ENCODE peak calls at places on chromosomes 12 and 14, in ten cellular contexts. One of them, this sample, is unnamed.

GRCh38 chr12:98606367-98606985 is 13.0 kb downstream of the SLC25A3 start:
- DNase-seq in central memory CD8-positive, alpha-beta T cell: no peak
- DNase-seq in T-helper 17 cell: no peak
- DNase-seq in substantia nigra: no peak
- DNase-seq in stimulated activated CD8-positive, alpha-beta memory T cell treated with anti-CD3 and anti-CD28 coated beads, Interleukin-4, amount 100 ng/mL, for 1 hour: no peak
- DNase-seq in WTC11: no peak
- DNase-seq in cardiac fibroblast: no peak
- DNase-seq in SHP77: no peak
- DNase-seq in aorta: no peak
- DNase-seq in endothelial cell: no peak
- DNase-seq in this sample: no peak

GRCh38 chr12:65533177-65533883 is 254.8 kb downstream of the MSRB3 start:
- DNase-seq in central memory CD8-positive, alpha-beta T cell: no peak
- DNase-seq in T-helper 17 cell: no peak
- DNase-seq in substantia nigra: no peak
- DNase-seq in stimulated activated CD8-positive, alpha-beta memory T cell treated with anti-CD3 and anti-CD28 coated beads, Interleukin-4, amount 100 ng/mL, for 1 hour: no peak
- DNase-seq in WTC11: no peak
- DNase-seq in cardiac fibroblast: no peak
- DNase-seq in SHP77: no peak
- DNase-seq in aorta: no peak
- DNase-seq in endothelial cell: no peak
- DNase-seq in this sample: no peak

GRCh38 chr12:8662592-8662991 is at the start of gene MFAP5:
- DNase-seq in central memory CD8-positive, alpha-beta T cell: no peak
- DNase-seq in T-helper 17 cell: no peak
- DNase-seq in substantia nigra: no peak
- DNase-seq in stimulated activated CD8-positive, alpha-beta memory T cell treated with anti-CD3 and anti-CD28 coated beads, Interleukin-4, amount 100 ng/mL, for 1 hour: no peak
- DNase-seq in WTC11: no peak
- DNase-seq in cardiac fibroblast: peak; percentile 75
- DNase-seq in SHP77: no peak
- DNase-seq in aorta: no peak
- DNase-seq in endothelial cell: no peak
- DNase-seq in this sample: no peak

GRCh38 chr12:104652910-104653309 is 196.2 kb downstream of the CHST11 start:
- DNase-seq in central memory CD8-positive, alpha-beta T cell: no peak
- DNase-seq in T-helper 17 cell: no peak
- DNase-seq in substantia nigra: no peak
- DNase-seq in stimulated activated CD8-positive, alpha-beta memory T cell treated with anti-CD3 and anti-CD28 coated beads, Interleukin-4, amount 100 ng/mL, for 1 hour: no peak
- DNase-seq in WTC11: no peak
- DNase-seq in cardiac fibroblast: no peak
- DNase-seq in SHP77: no peak
- DNase-seq in aorta: no peak
- DNase-seq in endothelial cell: no peak
- DNase-seq in this sample: no peak

GRCh38 chr14:102491366-102491765 is 18.2 kb downstream of the ANKRD9 start:
- DNase-seq in central memory CD8-positive, alpha-beta T cell: no peak
- DNase-seq in T-helper 17 cell: no peak
- DNase-seq in substantia nigra: no peak
- DNase-seq in stimulated activated CD8-positive, alpha-beta memory T cell treated with anti-CD3 and anti-CD28 coated beads, Interleukin-4, amount 100 ng/mL, for 1 hour: no peak
- DNase-seq in WTC11: no peak
- DNase-seq in cardiac fibroblast: no peak
- DNase-seq in SHP77: no peak
- DNase-seq in aorta: peak; percentile 9
- DNase-seq in endothelial cell: no peak
- DNase-seq in this sample: no peak

GRCh38 chr12:111137968-111138367 is 217.6 kb upstream of the MYL2 start:
- DNase-seq in central memory CD8-positive, alpha-beta T cell: no peak
- DNase-seq in T-helper 17 cell: no peak
- DNase-seq in substantia nigra: no peak
- DNase-seq in stimulated activated CD8-positive, alpha-beta memory T cell treated with anti-CD3 and anti-CD28 coated beads, Interleukin-4, amount 100 ng/mL, for 1 hour: no peak
- DNase-seq in WTC11: no peak
- DNase-seq in cardiac fibroblast: no peak
- DNase-seq in SHP77: no peak
- DNase-seq in aorta: no peak
- DNase-seq in endothelial cell: no peak
- DNase-seq in this sample: no peak

GRCh38 chr14:102565959-102566358 is 26.5 kb upstream of the RCOR1 start:
- DNase-seq in central memory CD8-positive, alpha-beta T cell: no peak
- DNase-seq in T-helper 17 cell: no peak
- DNase-seq in substantia nigra: no peak
- DNase-seq in stimulated activated CD8-positive, alpha-beta memory T cell treated with anti-CD3 and anti-CD28 coated beads, Interleukin-4, amount 100 ng/mL, for 1 hour: no peak
- DNase-seq in WTC11: no peak
- DNase-seq in cardiac fibroblast: no peak
- DNase-seq in SHP77: no peak
- DNase-seq in aorta: no peak
- DNase-seq in endothelial cell: no peak
- DNase-seq in this sample: no peak

GRCh38 chr14:105882626-105883025 is 356.2 kb downstream of the TMEM121 start:
- DNase-seq in central memory CD8-positive, alpha-beta T cell: no peak
- DNase-seq in T-helper 17 cell: peak; percentile 1
- DNase-seq in substantia nigra: no peak
- DNase-seq in stimulated activated CD8-positive, alpha-beta memory T cell treated with anti-CD3 and anti-CD28 coated beads, Interleukin-4, amount 100 ng/mL, for 1 hour: no peak
- DNase-seq in WTC11: peak; percentile 2
- DNase-seq in cardiac fibroblast: no peak
- DNase-seq in SHP77: no peak
- DNase-seq in aorta: peak; percentile 42
- DNase-seq in endothelial cell: no peak
- DNase-seq in this sample: no peak

GRCh38 chr12:19129486-19130223 is at the start of gene PLEKHA5:
- DNase-seq in central memory CD8-positive, alpha-beta T cell: peak; percentile 17
- DNase-seq in T-helper 17 cell: peak; percentile 49
- DNase-seq in substantia nigra: peak; percentile 52
- DNase-seq in stimulated activated CD8-positive, alpha-beta memory T cell treated with anti-CD3 and anti-CD28 coated beads, Interleukin-4, amount 100 ng/mL, for 1 hour: no peak
- DNase-seq in WTC11: peak; percentile 75
- DNase-seq in cardiac fibroblast: peak; percentile 85
- DNase-seq in SHP77: peak; percentile 36
- DNase-seq in aorta: peak; percentile 79
- DNase-seq in endothelial cell: peak; percentile 76
- DNase-seq in this sample: peak; percentile 64

GRCh38 chr12:27177716-27178115 is 66.4 kb upstream of the STK38L start:
- DNase-seq in central memory CD8-positive, alpha-beta T cell: no peak
- DNase-seq in T-helper 17 cell: no peak
- DNase-seq in substantia nigra: no peak
- DNase-seq in stimulated activated CD8-positive, alpha-beta memory T cell treated with anti-CD3 and anti-CD28 coated beads, Interleukin-4, amount 100 ng/mL, for 1 hour: no peak
- DNase-seq in WTC11: no peak
- DNase-seq in cardiac fibroblast: peak; percentile 46
- DNase-seq in SHP77: no peak
- DNase-seq in aorta: no peak
- DNase-seq in endothelial cell: no peak
- DNase-seq in this sample: no peak

GRCh38 chr12:34334538-34334937 is 312.2 kb downstream of the ALG10 start:
- DNase-seq in central memory CD8-positive, alpha-beta T cell: no peak
- DNase-seq in T-helper 17 cell: no peak
- DNase-seq in substantia nigra: no peak
- DNase-seq in stimulated activated CD8-positive, alpha-beta memory T cell treated with anti-CD3 and anti-CD28 coated beads, Interleukin-4, amount 100 ng/mL, for 1 hour: no peak
- DNase-seq in WTC11: no peak
- DNase-seq in cardiac fibroblast: no peak
- DNase-seq in SHP77: no peak
- DNase-seq in aorta: no peak
- DNase-seq in endothelial cell: no peak
- DNase-seq in this sample: no peak

GRCh38 chr12:28415755-28416154 is 225.5 kb downstream of the CCDC91 start:
- DNase-seq in central memory CD8-positive, alpha-beta T cell: no peak
- DNase-seq in T-helper 17 cell: no peak
- DNase-seq in substantia nigra: no peak
- DNase-seq in stimulated activated CD8-positive, alpha-beta memory T cell treated with anti-CD3 and anti-CD28 coated beads, Interleukin-4, amount 100 ng/mL, for 1 hour: no peak
- DNase-seq in WTC11: no peak
- DNase-seq in cardiac fibroblast: peak; percentile 86
- DNase-seq in SHP77: no peak
- DNase-seq in aorta: no peak
- DNase-seq in endothelial cell: no peak
- DNase-seq in this sample: no peak

GRCh38 chr12:1883513-1883912 is 34.9 kb downstream of the CACNA2D4 start:
- DNase-seq in central memory CD8-positive, alpha-beta T cell: no peak
- DNase-seq in T-helper 17 cell: no peak
- DNase-seq in substantia nigra: no peak
- DNase-seq in stimulated activated CD8-positive, alpha-beta memory T cell treated with anti-CD3 and anti-CD28 coated beads, Interleukin-4, amount 100 ng/mL, for 1 hour: no peak
- DNase-seq in WTC11: no peak
- DNase-seq in cardiac fibroblast: no peak
- DNase-seq in SHP77: no peak
- DNase-seq in aorta: no peak
- DNase-seq in endothelial cell: no peak
- DNase-seq in this sample: no peak

GRCh38 chr14:100537701-100538565 is 49.3 kb downstream of the BEGAIN start:
- DNase-seq in central memory CD8-positive, alpha-beta T cell: no peak
- DNase-seq in T-helper 17 cell: peak; percentile 5
- DNase-seq in substantia nigra: peak; percentile 77
- DNase-seq in stimulated activated CD8-positive, alpha-beta memory T cell treated with anti-CD3 and anti-CD28 coated beads, Interleukin-4, amount 100 ng/mL, for 1 hour: no peak
- DNase-seq in WTC11: peak; percentile 20
- DNase-seq in cardiac fibroblast: no peak
- DNase-seq in SHP77: no peak
- DNase-seq in aorta: peak; percentile 34
- DNase-seq in endothelial cell: no peak
- DNase-seq in this sample: peak; percentile 64

GRCh38 chr14:99242816-99243795 is 28.9 kb downstream of the BCL11B start:
- DNase-seq in central memory CD8-positive, alpha-beta T cell: no peak
- DNase-seq in T-helper 17 cell: no peak
- DNase-seq in substantia nigra: no peak
- DNase-seq in stimulated activated CD8-positive, alpha-beta memory T cell treated with anti-CD3 and anti-CD28 coated beads, Interleukin-4, amount 100 ng/mL, for 1 hour: no peak
- DNase-seq in WTC11: no peak
- DNase-seq in cardiac fibroblast: no peak
- DNase-seq in SHP77: no peak
- DNase-seq in aorta: no peak
- DNase-seq in endothelial cell: no peak
- DNase-seq in this sample: no peak

GRCh38 chr14:73259837-73260236 is 22.5 kb downstream of the PAPLN start:
- DNase-seq in central memory CD8-positive, alpha-beta T cell: no peak
- DNase-seq in T-helper 17 cell: no peak
- DNase-seq in substantia nigra: no peak
- DNase-seq in stimulated activated CD8-positive, alpha-beta memory T cell treated with anti-CD3 and anti-CD28 coated beads, Interleukin-4, amount 100 ng/mL, for 1 hour: no peak
- DNase-seq in WTC11: no peak
- DNase-seq in cardiac fibroblast: no peak
- DNase-seq in SHP77: no peak
- DNase-seq in aorta: no peak
- DNase-seq in endothelial cell: no peak
- DNase-seq in this sample: no peak

GRCh38 chr14:79278286-79278797 is 933.0 kb downstream of the DIO2 start:
- DNase-seq in central memory CD8-positive, alpha-beta T cell: no peak
- DNase-seq in T-helper 17 cell: no peak
- DNase-seq in substantia nigra: no peak
- DNase-seq in stimulated activated CD8-positive, alpha-beta memory T cell treated with anti-CD3 and anti-CD28 coated beads, Interleukin-4, amount 100 ng/mL, for 1 hour: no peak
- DNase-seq in WTC11: peak; percentile 10
- DNase-seq in cardiac fibroblast: no peak
- DNase-seq in SHP77: no peak
- DNase-seq in aorta: no peak
- DNase-seq in endothelial cell: peak; percentile 5
- DNase-seq in this sample: no peak

GRCh38 chr12:81229718-81230117 is 151.8 kb downstream of the ACSS3 start:
- DNase-seq in central memory CD8-positive, alpha-beta T cell: no peak
- DNase-seq in T-helper 17 cell: no peak
- DNase-seq in substantia nigra: no peak
- DNase-seq in stimulated activated CD8-positive, alpha-beta memory T cell treated with anti-CD3 and anti-CD28 coated beads, Interleukin-4, amount 100 ng/mL, for 1 hour: no peak
- DNase-seq in WTC11: no peak
- DNase-seq in cardiac fibroblast: no peak
- DNase-seq in SHP77: peak; percentile 84
- DNase-seq in aorta: no peak
- DNase-seq in endothelial cell: no peak
- DNase-seq in this sample: no peak

GRCh38 chr14:61101803-61102548 is 120.9 kb downstream of the SLC38A6 start:
- DNase-seq in central memory CD8-positive, alpha-beta T cell: no peak
- DNase-seq in T-helper 17 cell: no peak
- DNase-seq in substantia nigra: no peak
- DNase-seq in stimulated activated CD8-positive, alpha-beta memory T cell treated with anti-CD3 and anti-CD28 coated beads, Interleukin-4, amount 100 ng/mL, for 1 hour: no peak
- DNase-seq in WTC11: peak; percentile 34
- DNase-seq in cardiac fibroblast: peak; percentile 88
- DNase-seq in SHP77: no peak
- DNase-seq in aorta: no peak
- DNase-seq in endothelial cell: no peak
- DNase-seq in this sample: no peak

GRCh38 chr14:54299393-54300363 is 97.1 kb upstream of the CDKN3 start:
- DNase-seq in central memory CD8-positive, alpha-beta T cell: no peak
- DNase-seq in T-helper 17 cell: no peak
- DNase-seq in substantia nigra: no peak
- DNase-seq in stimulated activated CD8-positive, alpha-beta memory T cell treated with anti-CD3 and anti-CD28 coated beads, Interleukin-4, amount 100 ng/mL, for 1 hour: no peak
- DNase-seq in WTC11: no peak
- DNase-seq in cardiac fibroblast: peak; percentile 82
- DNase-seq in SHP77: peak; percentile 10
- DNase-seq in aorta: no peak
- DNase-seq in endothelial cell: no peak
- DNase-seq in this sample: no peak

GRCh38 chr12:26369588-26369987 is 174.2 kb downstream of the SSPN start:
- DNase-seq in central memory CD8-positive, alpha-beta T cell: no peak
- DNase-seq in T-helper 17 cell: no peak
- DNase-seq in substantia nigra: peak; percentile 14
- DNase-seq in stimulated activated CD8-positive, alpha-beta memory T cell treated with anti-CD3 and anti-CD28 coated beads, Interleukin-4, amount 100 ng/mL, for 1 hour: no peak
- DNase-seq in WTC11: no peak
- DNase-seq in cardiac fibroblast: peak; percentile 72
- DNase-seq in SHP77: no peak
- DNase-seq in aorta: peak; percentile 51
- DNase-seq in endothelial cell: no peak
- DNase-seq in this sample: no peak

GRCh38 chr14:104445832-104446381 is 133.7 kb upstream of the C14orf180 start:
- DNase-seq in central memory CD8-positive, alpha-beta T cell: peak; percentile 7
- DNase-seq in T-helper 17 cell: no peak
- DNase-seq in substantia nigra: no peak
- DNase-seq in stimulated activated CD8-positive, alpha-beta memory T cell treated with anti-CD3 and anti-CD28 coated beads, Interleukin-4, amount 100 ng/mL, for 1 hour: no peak
- DNase-seq in WTC11: no peak
- DNase-seq in cardiac fibroblast: no peak
- DNase-seq in SHP77: no peak
- DNase-seq in aorta: no peak
- DNase-seq in endothelial cell: no peak
- DNase-seq in this sample: no peak

GRCh38 chr14:93234798-93235197 is 27.7 kb downstream of the UBR7 start:
- DNase-seq in central memory CD8-positive, alpha-beta T cell: no peak
- DNase-seq in T-helper 17 cell: no peak
- DNase-seq in substantia nigra: no peak
- DNase-seq in stimulated activated CD8-positive, alpha-beta memory T cell treated with anti-CD3 and anti-CD28 coated beads, Interleukin-4, amount 100 ng/mL, for 1 hour: no peak
- DNase-seq in WTC11: no peak
- DNase-seq in cardiac fibroblast: peak; percentile 57
- DNase-seq in SHP77: no peak
- DNase-seq in aorta: peak; percentile 50
- DNase-seq in endothelial cell: no peak
- DNase-seq in this sample: peak; percentile 55